ENCODE peak calls at places on chromosomes 12 and 14, in four cellular contexts. E, F, V and I are unnamed samples.

GRCh38 chr12:120259418-120260202 is 5.9 kb downstream of the PXN start:
- DNase-seq in E (no peak), F (no peak), V (no peak), I (no peak)

GRCh38 chr14:89162586-89162985 is 254.4 kb downstream of the FOXN3 start:
- DNase-seq in E (no peak), F (no peak), V (no peak), I (no peak)

GRCh38 chr12:112756918-112757317 is 34.6 kb upstream of the RPH3A start:
- DNase-seq in E (no peak), F (no peak), V (no peak), I (no peak)

GRCh38 chr14:90062852-90063539 is 1.2 kb downstream of the KCNK13 start:
- DNase-seq in E (peak), F (no peak), V (no peak), I (no peak)

GRCh38 chr12:122282066-122282465 is 15.8 kb upstream of the VPS33A start:
- DNase-seq in E (no peak), F (no peak), V (no peak), I (no peak)

GRCh38 chr12:50615534-50616296 is 110.9 kb downstream of the DIP2B start:
- DNase-seq in E (no peak), F (peak), V (no peak), I (peak)

GRCh38 chr12:48980953-48981756 is 3.0 kb downstream of the WNT1 start:
- DNase-seq in E (no peak), F (no peak), V (no peak), I (no peak)

GRCh38 chr14:77270361-77271112 is 469 bp downstream of the NGB start:
- DNase-seq in E (peak), F (no peak), V (no peak), I (no peak)

GRCh38 chr12:60501124-60501729 is 905.4 kb downstream of the SLC16A7 start:
- DNase-seq in E (no peak), F (no peak), V (no peak), I (peak)

GRCh38 chr12:132173135-132174014 is 29.1 kb downstream of the NOC4L start:
- DNase-seq in E (no peak), F (no peak), V (no peak), I (no peak)

GRCh38 chr12:19550626-19551025 is 111.3 kb downstream of the AEBP2 start:
- DNase-seq in E (no peak), F (no peak), V (no peak), I (no peak)

GRCh38 chr14:70907996-70908917 is 998 bp downstream of the PCNX1 start:
- DNase-seq in E (peak), F (peak), V (no peak), I (no peak)

GRCh38 chr14:35332517-35333346 is 40.5 kb downstream of the PSMA6 start:
- DNase-seq in E (peak), F (no peak), V (no peak), I (no peak)

GRCh38 chr14:34078117-34078743 is 127.4 kb upstream of the EGLN3 start:
- DNase-seq in E (no peak), F (peak), V (no peak), I (peak)

GRCh38 chr14:23053426-23053825 is 3.9 kb downstream of the CDH24 start:
- DNase-seq in E (no peak), F (no peak), V (no peak), I (no peak)

GRCh38 chr12:88993655-88994054 is 358.6 kb downstream of the DUSP6 start:
- DNase-seq in E (no peak), F (peak), V (peak), I (peak)

GRCh38 chr12:2753536-2753935 is 41.2 kb upstream of the FKBP4 start:
- DNase-seq in E (no peak), F (no peak), V (no peak), I (no peak)

GRCh38 chr14:51067306-51067705 is 27.6 kb downstream of the TRIM9 start:
- DNase-seq in E (no peak), F (no peak), V (no peak), I (no peak)

GRCh38 chr14:70873627-70874026 is 33.6 kb upstream of the PCNX1 start:
- DNase-seq in E (no peak), F (no peak), V (no peak), I (no peak)

GRCh38 chr12:65282840-65283239 is 4.4 kb downstream of the MSRB3 start:
- DNase-seq in E (no peak), F (no peak), V (no peak), I (no peak)

GRCh38 chr12:1421091-1421902 is 173.1 kb downstream of the FBXL14 start:
- DNase-seq in E (no peak), F (no peak), V (no peak), I (no peak)

GRCh38 chr12:69440016-69440415 is 30.2 kb upstream of the FRS2 start:
- DNase-seq in E (no peak), F (no peak), V (no peak), I (no peak)

GRCh38 chr12:80838708-80839107 is 99.0 kb downstream of the LIN7A start:
- DNase-seq in E (no peak), F (no peak), V (no peak), I (no peak)

GRCh38 chr14:95098984-95099599 is 58.2 kb downstream of the DICER1 start:
- DNase-seq in E (no peak), F (peak), V (peak), I (no peak)

GRCh38 chr14:20347747-20348146 is 4.3 kb downstream of the PARP2 start:
- DNase-seq in E (no peak), F (no peak), V (no peak), I (no peak)

GRCh38 chr14:93832665-93833064 is 44.4 kb upstream of the PRIMA1 start:
- DNase-seq in E (no peak), F (no peak), V (no peak), I (peak)

DNA sequence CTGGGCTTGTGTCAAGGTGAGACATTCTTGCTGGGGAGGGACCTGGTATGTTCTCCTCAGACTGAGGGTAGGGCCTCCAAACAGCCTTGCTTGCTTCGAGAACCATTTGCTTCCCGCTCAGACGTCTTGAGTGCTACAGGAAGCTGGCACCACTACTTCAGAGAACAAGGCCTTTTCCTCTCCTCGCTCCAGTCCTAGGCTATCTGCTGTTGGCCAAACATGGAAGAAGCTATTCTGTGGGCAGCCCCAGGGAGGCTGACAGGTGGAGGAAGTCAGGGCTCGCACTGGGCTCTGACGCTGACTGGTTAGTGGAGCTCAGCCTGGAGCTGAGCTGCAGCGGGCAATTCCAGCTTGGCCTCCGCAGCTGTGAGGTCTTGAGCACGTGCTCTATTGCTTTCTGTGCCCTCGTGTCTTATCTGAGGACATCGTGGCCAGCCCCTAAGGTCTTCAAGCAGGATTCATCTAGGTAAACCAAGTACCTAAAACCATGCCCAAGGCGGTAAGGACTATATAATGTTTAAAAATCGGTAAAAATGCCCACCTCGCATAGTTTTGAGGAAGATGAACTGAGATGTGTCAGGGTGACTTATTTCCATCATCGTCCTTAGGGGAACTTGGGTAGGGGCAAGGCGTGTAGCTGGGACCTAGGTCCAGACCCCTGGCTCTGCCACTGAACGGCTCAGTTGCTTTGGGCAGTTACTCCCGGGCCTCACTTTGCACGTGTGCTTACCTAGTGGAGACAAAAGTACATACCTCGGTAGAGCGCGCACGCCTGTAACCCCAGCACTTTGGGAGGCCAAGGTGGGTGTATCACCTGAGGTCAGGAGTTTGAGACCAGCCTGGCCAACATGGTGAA is 4.3 kb downstream of the GAPDH start:
- DNase-seq in E (no peak), F (peak), V (no peak), I (no peak)
- TF ChIP-seq JUND in E (no peak), F (no peak), V (no peak), I (no peak)

DNA sequence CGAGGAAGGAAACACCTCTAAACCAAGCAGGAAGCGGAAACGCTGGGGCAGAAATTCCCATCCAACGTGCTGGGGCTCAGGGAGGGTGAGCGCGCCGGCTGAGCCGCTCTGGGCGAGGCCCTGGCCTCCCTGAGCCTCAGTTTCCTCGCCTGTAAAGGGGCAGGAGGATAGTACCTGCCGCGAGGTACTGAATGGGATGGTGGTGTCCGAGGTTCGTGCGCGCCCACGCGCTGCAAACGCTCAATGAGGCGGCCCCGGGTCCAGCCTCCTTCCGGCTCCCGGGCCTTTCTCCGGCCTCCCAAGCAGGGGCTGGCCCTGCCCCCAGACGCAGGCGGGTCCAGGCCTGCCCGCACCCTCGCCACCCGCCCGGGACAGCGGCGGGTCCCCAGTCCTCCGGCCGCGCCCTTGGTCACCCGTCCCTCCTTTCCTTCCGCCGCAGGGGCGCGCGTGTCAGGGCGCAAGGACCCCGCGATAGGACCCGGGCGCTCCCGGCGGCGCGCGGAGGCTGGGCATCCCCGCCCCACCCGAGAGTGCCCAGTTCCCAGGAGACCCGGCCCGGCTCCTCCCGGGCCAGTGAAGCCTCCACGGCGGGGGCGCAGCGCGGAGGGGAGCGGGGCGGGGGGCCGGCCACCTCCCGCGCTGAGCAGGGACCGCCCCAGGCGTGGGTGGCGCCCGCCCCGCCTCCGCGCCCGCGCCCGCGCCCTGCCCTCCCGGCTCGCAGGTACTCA is 533 bp downstream of the BEGAIN start:
- DNase-seq in E (peak), F (peak), V (peak), I (peak)
- TF ChIP-seq JUND in E (no peak), F (no peak), V (no peak), I (no peak)

GRCh38 chr12:53777936-53778644 is 26.3 kb upstream of the CISTR start:
- DNase-seq in E (no peak), F (no peak), V (no peak), I (no peak)

GRCh38 chr12:53782093-53782703 is 30.4 kb upstream of the CISTR start:
- DNase-seq in E (no peak), F (no peak), V (no peak), I (no peak)

GRCh38 chr12:53780323-53780722 is 28.5 kb upstream of the CISTR start:
- DNase-seq in E (no peak), F (no peak), V (no peak), I (no peak)

GRCh38 chr12:53785161-53785560 is 33.4 kb upstream of the CISTR start:
- DNase-seq in E (no peak), F (no peak), V (no peak), I (no peak)

DNA sequence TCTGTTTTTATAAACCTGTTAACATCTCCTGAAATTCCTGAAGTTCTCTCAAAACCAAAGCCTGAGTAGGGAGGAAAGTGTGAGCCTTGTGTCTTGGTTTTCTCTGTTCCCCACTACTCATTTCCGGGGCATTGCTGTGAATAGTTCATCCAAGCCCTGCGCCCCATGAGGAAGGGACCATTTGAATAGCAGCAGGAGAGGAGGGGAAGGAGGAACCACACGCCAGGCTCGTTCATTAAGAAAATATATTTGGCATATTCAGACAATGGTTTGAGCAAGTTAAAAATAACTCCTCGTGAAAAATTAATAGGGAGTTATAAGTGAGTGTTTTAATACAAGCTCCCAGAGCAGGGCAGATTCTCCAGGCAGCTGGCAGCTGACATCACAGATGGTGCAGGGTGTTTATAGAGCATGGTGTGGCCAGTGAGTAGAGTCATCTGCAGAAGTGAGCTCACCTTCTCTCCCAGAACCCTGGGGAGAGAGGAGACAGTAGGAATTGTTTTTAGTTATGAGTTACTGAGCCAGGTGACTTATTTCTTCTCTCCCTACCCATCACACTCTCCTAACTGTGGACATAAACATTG is 29.5 kb upstream of the CISTR start:
- DNase-seq in E (no peak), F (no peak), V (no peak), I (no peak)
- TF ChIP-seq JUND in E (no peak), F (no peak), V (no peak), I (no peak)

GRCh38 chr14:104757238-104757585 is 4.3 kb downstream of the SIVA1 start:
- DNase-seq in E (no peak), F (no peak), V (no peak), I (no peak)

GRCh38 chr14:104756477-104757237 is 3.7 kb downstream of the SIVA1 start:
- DNase-seq in E (no peak), F (no peak), V (no peak), I (no peak)

GRCh38 chr14:104757681-104758392 is 4.9 kb downstream of the SIVA1 start:
- DNase-seq in E (no peak), F (no peak), V (no peak), I (no peak)

GRCh38 chr14:104755621-104756020 is 2.7 kb downstream of the SIVA1 start:
- DNase-seq in E (no peak), F (no peak), V (no peak), I (no peak)

DNA sequence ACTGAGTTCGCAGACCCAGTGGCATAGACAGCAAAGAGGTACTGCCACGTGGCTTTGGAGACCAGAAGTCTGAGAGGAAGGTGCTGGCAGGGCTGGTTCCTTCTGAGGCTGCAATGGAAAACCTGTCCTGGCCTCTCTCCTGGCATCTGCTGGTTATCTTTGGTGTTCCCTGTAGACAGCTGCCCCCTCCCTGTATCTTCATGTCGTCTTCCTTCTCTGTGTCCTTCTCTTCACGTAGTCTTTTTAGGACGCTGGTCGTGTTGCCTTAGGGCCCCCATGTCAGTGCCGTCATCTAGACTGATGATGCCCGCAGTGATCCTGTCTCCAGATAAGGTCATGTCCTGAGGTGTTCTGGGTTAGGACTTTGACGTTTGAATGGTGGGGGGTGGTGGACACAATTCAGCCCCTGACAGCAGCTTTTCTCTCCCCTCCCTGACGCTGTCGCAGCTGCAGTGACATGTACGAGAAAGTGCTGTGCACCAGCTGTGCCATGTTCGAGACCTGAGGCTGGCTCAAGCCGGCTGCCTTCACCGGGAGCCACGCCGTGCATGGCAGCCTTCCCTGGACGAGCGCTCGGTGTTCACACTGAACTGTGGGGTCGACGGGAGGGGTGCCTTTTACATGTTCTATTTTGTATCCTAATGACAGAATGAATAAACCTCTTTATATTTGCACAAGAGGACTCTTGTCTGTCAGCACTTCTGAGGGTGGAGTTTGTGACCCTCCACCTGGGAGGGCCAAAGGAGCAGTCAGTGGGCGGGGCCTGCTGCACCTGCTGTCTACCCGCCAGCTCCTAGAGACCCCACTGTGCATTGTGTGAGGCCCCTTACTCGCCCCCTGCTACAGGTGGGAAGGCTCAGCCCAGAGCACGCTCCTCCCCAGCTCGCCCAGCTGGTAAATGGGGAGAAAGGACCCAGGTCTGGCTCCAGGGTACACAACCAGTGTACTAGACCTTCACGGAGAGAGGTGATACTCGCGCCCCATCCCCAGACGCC is 6.3 kb downstream of the SIVA1 start:
- DNase-seq in E (no peak), F (no peak), V (no peak), I (no peak)
- TF ChIP-seq JUND in E (no peak), F (no peak), V (no peak), I (no peak)

DNA sequence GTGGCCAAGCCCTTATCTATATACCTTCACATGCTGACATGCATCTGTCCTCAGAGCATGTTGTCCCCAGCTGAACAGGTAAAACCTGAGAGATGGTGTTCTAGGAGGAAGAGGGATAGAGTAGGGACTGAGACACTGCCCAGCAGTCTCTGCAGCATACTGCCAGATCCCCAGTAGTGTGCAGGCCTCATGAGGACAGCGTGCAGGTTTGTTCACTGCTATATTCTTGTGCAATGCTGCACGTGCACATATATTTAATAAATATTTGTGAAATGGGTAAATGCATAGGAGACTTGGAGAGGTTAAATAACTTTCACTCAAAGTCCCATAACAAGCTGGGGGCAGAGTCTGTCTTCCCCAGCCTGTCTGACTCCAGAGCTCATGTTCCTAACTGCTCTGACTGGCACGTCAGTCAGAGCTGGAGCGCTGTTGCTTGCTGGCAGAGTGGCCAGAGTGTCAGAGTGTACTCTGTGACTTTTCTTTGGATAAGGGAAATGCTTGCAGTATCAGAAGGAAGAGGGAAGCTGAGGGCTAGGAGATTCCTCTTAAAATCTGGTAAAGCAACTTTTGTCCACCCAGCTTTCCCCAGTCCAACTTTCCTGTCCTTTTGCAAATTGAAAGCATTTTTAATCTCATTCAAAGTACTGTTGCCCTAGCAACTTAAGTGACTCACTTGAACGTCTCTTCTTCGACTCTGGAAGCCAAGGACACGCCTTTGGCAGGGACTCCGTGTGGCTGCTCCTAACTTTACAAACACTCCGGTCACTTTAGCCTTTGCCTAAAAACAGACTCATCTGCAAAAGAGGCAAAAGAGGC is 14.9 kb upstream of the POLR3B start:
- DNase-seq in E (no peak), F (peak), V (no peak), I (peak)
- TF ChIP-seq JUND in E (no peak), F (peak), V (no peak), I (no peak)

GRCh38 chr14:75980856-75981255 is 939 bp downstream of the TGFB3 start:
- DNase-seq in E (no peak), F (no peak), V (no peak), I (peak)

GRCh38 chr14:75979641-75980422 is 2.0 kb downstream of the TGFB3 start:
- DNase-seq in E (no peak), F (no peak), V (no peak), I (peak)

GRCh38 chr14:75981826-75982723 is at the start of gene TGFB3:
- DNase-seq in E (peak), F (peak), V (peak), I (peak)

GRCh38 chr14:75982724-75983358 is 1.0 kb upstream of the TGFB3 start:
- DNase-seq in E (peak), F (no peak), V (no peak), I (peak)

GRCh38 chr14:75981426-75981825 is 369 bp downstream of the TGFB3 start:
- DNase-seq in E (peak), F (peak), V (no peak), I (peak)
- TF ChIP-seq JUND in E (no peak), F (no peak), V (no peak), I (no peak)

GRCh38 chr14:80105488-80105994 is 105.8 kb downstream of the DIO2 start:
- DNase-seq in E (no peak), F (no peak), V (no peak), I (no peak)
- TF ChIP-seq JUND in E (no peak), F (no peak), V (no peak), I (no peak)